ENCODE peak calls at places on chromosomes 2 and 18, in ten cellular contexts. Q is iris pigment epithelial cell; S is activated T-cell treated with anti-CD3 and anti-CD28 coated beads, Interleukin-2, amount 50 U/mL, for 48 hours; M is NCI-H510A treated with DMSO at 0.1 percent for 48 hours; F is mucosa of descending colon; W is left ventricle myocardium superior; C is hypothalamus; G is SW480; B is iPS DF 19.7; K is GM10248. Y is an unnamed sample.

GRCh38 chr2:222483513-222484039 is 59.2 kb downstream of the SGPP2 start:
- DNase-seq in Q (no peak), K (no peak), F (peak; percentile 44), S (no peak), B (no peak), W (peak; percentile 47), M (no peak), G (peak; percentile 8), C (no peak), Y (no peak)

GRCh38 chr18:48928787-48929186 is 22.0 kb downstream of the SMAD7 start:
- DNase-seq in B (no peak), S (peak; percentile 82), F (peak; percentile 80), K (peak; percentile 71), G (peak; percentile 62), C (peak; percentile 36), Q (peak; percentile 65), M (peak; percentile 59), W (peak; percentile 77), Y (no peak)

GRCh38 chr2:78417355-78417754 is 608.1 kb upstream of the REG3G start:
- DNase-seq in W (no peak), B (no peak), M (no peak), Q (peak; percentile 1), K (no peak), S (no peak), G (peak; percentile 28), F (no peak), C (no peak), Y (no peak)

GRCh38 chr2:173929441-173929840 is 35.7 kb downstream of the SP3 start:
- DNase-seq in W (no peak), G (no peak), B (no peak), S (no peak), M (no peak), F (no peak), C (no peak), Q (peak; percentile 79), K (no peak), Y (no peak)

GRCh38 chr2:43657241-43657640 is 19.0 kb downstream of the C1GALT1C1L start:
- DNase-seq in F (no peak), B (no peak), C (no peak), Q (no peak), S (no peak), K (no peak), G (no peak), M (no peak), W (no peak), Y (no peak)

GRCh38 chr2:179201884-179202283 is 62.7 kb downstream of the SESTD1 start:
- DNase-seq in G (no peak), M (peak; percentile 42), K (no peak), S (no peak), F (no peak), B (no peak), W (no peak), Q (peak; percentile 34), C (no peak), Y (no peak)

GRCh38 chr18:55781481-55781957 is 193.5 kb upstream of the TCF4 start:
- DNase-seq in Q (peak; percentile 82), M (peak; percentile 39), G (no peak), B (peak; percentile 70), W (peak; percentile 44), F (no peak), K (no peak), S (no peak), C (peak; percentile 19), Y (no peak)

GRCh38 chr2:229071292-229071976 is 199.7 kb downstream of the PID1 start:
- DNase-seq in K (no peak), F (no peak), S (no peak), G (no peak), C (no peak), M (no peak), Q (peak; percentile 16), W (peak; percentile 58), B (no peak), Y (no peak)

GRCh38 chr2:127769587-127769986 is 41.4 kb downstream of the WDR33 start:
- DNase-seq in G (no peak), F (no peak), W (no peak), K (no peak), B (no peak), S (no peak), M (no peak), Q (no peak), C (no peak), Y (no peak)

GRCh38 chr2:230068658-230069080 is at the start of gene SLC16A14:
- DNase-seq in B (no peak), S (no peak), Q (peak; percentile 64), C (no peak), G (peak; percentile 58), M (peak; percentile 84), K (peak; percentile 20), W (no peak), F (no peak), Y (no peak)

GRCh38 chr2:32235315-32235714 is 29.4 kb downstream of the NLRC4 start:
- DNase-seq in Q (peak; percentile 64), S (no peak), B (no peak), M (no peak), W (no peak), G (no peak), K (no peak), F (no peak), C (no peak), Y (no peak)

GRCh38 chr18:36593001-36593400 is 235.8 kb downstream of the TPGS2 start:
- DNase-seq in S (no peak), W (no peak), Q (peak; percentile 25), F (no peak), M (no peak), G (no peak), K (no peak), B (no peak), C (no peak), Y (no peak)

GRCh38 chr2:183035954-183036669 is 2.1 kb downstream of the NCKAP1 start:
- DNase-seq in F (no peak), K (peak; percentile 34), S (no peak), M (peak; percentile 59), W (no peak), Q (no peak), C (no peak), G (no peak), B (no peak), Y (peak; percentile 32)

GRCh38 chr2:195592101-195592500 is 64.9 kb upstream of the SLC39A10 start:
- DNase-seq in K (no peak), F (no peak), M (no peak), S (no peak), Q (no peak), B (no peak), C (no peak), G (no peak), W (no peak), Y (no peak)

GRCh38 chr2:151570191-151570590 is 160.5 kb downstream of the RIF1 start:
- DNase-seq in M (no peak), B (no peak), K (no peak), G (no peak), Q (no peak), F (no peak), C (no peak), S (no peak), W (no peak), Y (no peak)

GRCh38 chr2:173199303-173199702 is 123.7 kb downstream of the MAP3K20 start:
- DNase-seq in B (no peak), C (no peak), M (no peak), Q (no peak), K (no peak), F (no peak), G (no peak), W (no peak), S (no peak), Y (no peak)

GRCh38 chr2:75334076-75334475 is 134.8 kb upstream of the TACR1 start:
- DNase-seq in M (no peak), B (no peak), C (no peak), F (no peak), S (no peak), G (no peak), Q (no peak), W (no peak), K (no peak), Y (no peak)

GRCh38 chr2:242060212-242060835 is 190.8 kb downstream of the RTP5 start:
- DNase-seq in G (no peak), W (no peak), M (no peak), K (no peak), Q (peak; percentile 77), B (no peak), S (no peak), F (no peak), C (no peak), Y (no peak)

GRCh38 chr2:25330937-25331336 is 10.8 kb downstream of the DNMT3A start:
- DNase-seq in S (no peak), Q (no peak), M (no peak), C (no peak), G (no peak), F (no peak), K (no peak), W (no peak), B (no peak), Y (no peak)

GRCh38 chr2:143375376-143375880 is 246.2 kb downstream of the ARHGAP15 start:
- DNase-seq in B (no peak), Q (peak; percentile 10), M (no peak), W (no peak), G (no peak), S (no peak), K (no peak), C (no peak), F (no peak), Y (no peak)

GRCh38 chr2:233513953-233514655 is 52.5 kb downstream of the USP40 start:
- DNase-seq in B (no peak), K (no peak), S (no peak), F (no peak), W (no peak), G (no peak), M (peak; percentile 28), Q (no peak), C (no peak), Y (no peak)

GRCh38 chr18:59646228-59646945 is 50.8 kb downstream of the CCBE1 start:
- DNase-seq in S (no peak), C (no peak), Q (peak; percentile 43), G (no peak), M (no peak), B (no peak), F (no peak), W (no peak), K (no peak), Y (no peak)

Y was measured in K562.